ENCODE peak calls at places on chromosome 19, in six cellular contexts. W, B, R, N, E and G are unnamed samples.

GRCh38 chr19:56403261-56403660 is 871 bp upstream of the ZNF583 start:
- DNase-seq in E (peak; percentile 16), R (no peak), N (no peak), B (peak; percentile 9), W (no peak), G (no peak)

GRCh38 chr19:41362143-41362847 is 1.7 kb downstream of the B9D2 start:
- DNase-seq in R (no peak), W (no peak), N (no peak), E (no peak), B (no peak), G (no peak)

GRCh38 chr19:16228637-16229321 is 31.1 kb downstream of the AP1M1 start:
- DNase-seq in N (no peak), E (no peak), W (no peak), B (no peak), R (no peak), G (no peak)

GRCh38 chr19:38433268-38433733 is at the start of gene RYR1:
- DNase-seq in R (peak; percentile 36), W (peak; percentile 71), B (peak; percentile 42), N (no peak), E (peak; percentile 95), G (peak; percentile 77)

GRCh38 chr19:33577947-33578346 is 43.8 kb upstream of the CHST8 start:
- DNase-seq in W (no peak), B (no peak), R (no peak), E (no peak), N (no peak), G (no peak)

GRCh38 chr19:8988204-8988603 is 22.0 kb downstream of the MUC16 start:
- DNase-seq in B (no peak), N (no peak), W (no peak), R (no peak), E (peak; percentile 15), G (no peak)

GRCh38 chr19:55086730-55087541 is 11.3 kb downstream of the EPS8L1 start:
- DNase-seq in W (peak; percentile 94), R (peak; percentile 87), N (peak; percentile 66), E (peak; percentile 99), B (peak; percentile 96), G (peak; percentile 91)

GRCh38 chr19:13110099-13110610 is 6.4 kb downstream of the TRMT1 start:
- DNase-seq in E (no peak), N (no peak), R (no peak), W (no peak), B (no peak), G (no peak)

GRCh38 chr19:1833540-1833939 is 14.7 kb downstream of the REXO1 start:
- DNase-seq in N (no peak), R (no peak), E (no peak), W (no peak), B (no peak), G (peak; percentile 76)

GRCh38 chr19:32066056-32066455 is 279.4 kb upstream of the ZNF507 start:
- DNase-seq in E (no peak), R (no peak), B (no peak), N (no peak), W (no peak), G (no peak)

GRCh38 chr19:6532244-6532999 is 1.6 kb downstream of the TNFSF9 start:
- DNase-seq in E (no peak), W (no peak), B (no peak), R (no peak), N (no peak), G (no peak)

GRCh38 chr19:32748497-32748896 is 28.9 kb downstream of the TDRD12 start:
- DNase-seq in E (peak; percentile 54), N (no peak), B (no peak), R (no peak), W (no peak), G (no peak)

GRCh38 chr19:1618157-1619093 is 13.2 kb upstream of the UQCR11 start:
- DNase-seq in R (no peak), W (no peak), E (peak; percentile 44), B (peak; percentile 20), N (no peak), G (no peak)

GRCh38 chr19:38175422-38175821 is 48.6 kb downstream of the DPF1 start:
- DNase-seq in B (no peak), R (no peak), W (no peak), E (no peak), N (no peak), G (no peak)

GRCh38 chr19:13621413-13621812 is 115.1 kb upstream of the CACNA1A start:
- DNase-seq in W (no peak), R (no peak), B (peak; percentile 64), E (no peak), N (peak; percentile 82), G (no peak)

GRCh38 chr19:12788682-12789097 is 2.6 kb upstream of the JUNB start:
- DNase-seq in N (no peak), E (peak; percentile 70), W (peak; percentile 86), B (peak; percentile 78), R (peak; percentile 79), G (peak; percentile 90)

GRCh38 chr19:13842294-13843103 is 34.4 kb upstream of the NANOS3 start:
- DNase-seq in R (peak; percentile 82), E (peak; percentile 63), N (no peak), B (peak; percentile 84), W (peak; percentile 89), G (peak; percentile 88)

GRCh38 chr19:55484571-55485438 is at the start of gene NAT14:
- DNase-seq in W (no peak), R (no peak), E (peak; percentile 95), N (no peak), B (peak; percentile 71), G (peak; percentile 94)

GRCh38 chr19:29724102-29724641 is 9.1 kb upstream of the C19orf12 start:
- DNase-seq in E (peak; percentile 71), W (no peak), R (no peak), B (peak; percentile 48), N (no peak), G (peak; percentile 83)

GRCh38 chr19:35063940-35064818 is 22.7 kb downstream of the HPN start:
- DNase-seq in B (peak; percentile 51), N (no peak), W (no peak), R (no peak), E (no peak), G (no peak)

GRCh38 chr19:56934438-56935090 is 94.0 kb upstream of the PEG3 start:
- DNase-seq in N (no peak), W (no peak), B (no peak), E (no peak), R (no peak), G (no peak)

GRCh38 chr19:34230833-34231232 is 23.5 kb upstream of the GARRE1 start:
- DNase-seq in R (no peak), B (no peak), E (no peak), W (no peak), N (no peak), G (no peak)

GRCh38 chr19:27679399-27679798 is 1533.6 kb downstream of the UQCRFS1 start:
- DNase-seq in N (no peak), R (no peak), B (no peak), E (no peak), W (no peak), G (no peak)

GRCh38 chr19:2328401-2329161 is at the start of the genes LSM7 and SPPL2B:
- DNase-seq in E (peak; percentile 95), B (peak; percentile 91), R (peak; percentile 84), N (peak; percentile 38), W (peak; percentile 88), G (peak; percentile 90)

GRCh38 chr19:27955484-27955883 is 1257.5 kb downstream of the UQCRFS1 start:
- DNase-seq in W (no peak), R (no peak), B (no peak), E (no peak), N (no peak), G (no peak)

GRCh38 chr19:38592940-38593339 is 24.8 kb downstream of the MAP4K1 start:
- DNase-seq in N (no peak), W (no peak), R (no peak), B (no peak), E (no peak), G (no peak)

GRCh38 chr19:11377756-11378155 is 3.3 kb downstream of the SWSAP1 start:
- DNase-seq in B (no peak), N (no peak), W (no peak), E (no peak), R (no peak), G (no peak)

GRCh38 chr19:29278716-29279115 is 65.8 kb upstream of the UQCRFS1 start:
- DNase-seq in W (no peak), N (no peak), B (no peak), E (no peak), R (no peak), G (no peak)

GRCh38 chr19:18611327-18612050 is 1.2 kb upstream of the TMEM59L start:
- DNase-seq in R (no peak), N (no peak), E (peak; percentile 78), B (no peak), W (no peak), G (peak; percentile 81)
- H3K27me3 ChIP-seq in R (peaks cover 7% of the 10 kb centered on the region), N (peaks cover 55% of the 10 kb centered on the region), E (peaks cover 98% of the 10 kb centered on the region), B (peaks cover 95% of the 10 kb centered on the region), W (peaks cover 95% of the 10 kb centered on the region), G (peaks cover 65% of the 10 kb centered on the region)

GRCh38 chr19:10293637-10294367 is 4.0 kb downstream of the ICAM5 start:
- DNase-seq in N (no peak), B (no peak), W (no peak), R (no peak), E (peak; percentile 14), G (no peak)
- H3K27me3 ChIP-seq in N (peaks cover 8% of the 10 kb centered on the region), B (peaks cover 83% of the 10 kb centered on the region), W (peaks cover 89% of the 10 kb centered on the region), R (peaks cover 3% of the 10 kb centered on the region), E (peaks cover 100% of the 10 kb centered on the region), G (peaks cover 46% of the 10 kb centered on the region)

DNA sequence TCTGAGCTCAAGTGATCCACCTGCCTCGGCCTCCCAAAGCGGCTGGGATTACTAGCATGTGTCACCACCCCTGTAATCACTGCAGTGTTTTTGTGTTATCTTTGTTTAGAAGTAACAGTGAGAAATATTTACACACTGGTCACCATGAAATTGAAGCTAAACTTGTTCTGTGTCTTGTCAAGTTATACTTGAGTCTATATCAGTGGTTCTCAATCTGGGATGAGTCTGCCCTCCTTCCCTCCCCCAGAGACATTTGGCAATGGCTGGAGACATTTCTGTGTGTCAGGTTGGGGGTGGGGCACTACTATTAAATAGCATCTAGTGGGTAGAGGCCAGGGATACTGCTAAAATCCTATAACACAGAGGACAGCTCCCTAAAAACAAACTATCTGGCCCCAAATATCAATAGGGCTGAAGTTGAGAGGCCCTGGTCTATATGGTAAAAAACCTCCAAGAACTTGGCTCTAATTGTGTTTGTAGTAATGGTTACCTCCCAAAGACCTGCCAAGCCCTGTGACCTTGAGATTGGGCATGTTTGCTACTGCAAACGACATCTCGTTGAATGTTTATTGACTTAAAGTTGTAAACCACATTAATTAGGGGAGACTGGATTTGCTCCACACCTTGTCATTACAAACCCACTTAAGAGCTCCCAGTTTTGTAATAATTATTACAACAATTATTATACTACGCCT is 6.9 kb downstream of the CTU1 start:
- DNase-seq in B (no peak), E (no peak), N (no peak), W (no peak), R (no peak), G (no peak)
- H3K27me3 ChIP-seq in B (no peaks in the 10 kb centered on the region), E (no peaks in the 10 kb centered on the region), N (no peaks in the 10 kb centered on the region), W (no peaks in the 10 kb centered on the region), R (no peaks in the 10 kb centered on the region), G (no peaks in the 10 kb centered on the region)

GRCh38 chr19:50827476-50827875 is 3.9 kb upstream of the KLK1 start:
- DNase-seq in W (no peak), N (no peak), B (no peak), E (no peak), R (no peak), G (no peak)
- H3K27me3 ChIP-seq in W (peaks cover 46% of the 10 kb centered on the region), N (no peaks in the 10 kb centered on the region), B (peaks cover 35% of the 10 kb centered on the region), E (peaks cover 41% of the 10 kb centered on the region), R (no peaks in the 10 kb centered on the region), G (no peaks in the 10 kb centered on the region)